ENCODE peak calls at places on chromosomes 16 and 17, in five cellular contexts. G is stimulated activated CD4-positive, alpha-beta T cell treated with anti-CD3 and anti-CD28 coated beads, Interleukin-2, amount 100 ng/mL, for 24 hours; X is T follicular helper cell; V is HFF-Myc; R is GM20000. Y is an unnamed sample.

GRCh38 chr16:86491643-86492030 is 18.7 kb upstream of the FOXF1 start:
- DNase-seq in G (no peak), X (no peak), V (no peak), R (no peak), Y (no peak)

GRCh38 chr16:70151391-70151790 is 22.2 kb upstream of the CLEC18C start:
- DNase-seq in G (no peak), X (no peak), V (no peak), R (peak), Y (no peak)

GRCh38 chr17:48871035-48871550 is 21.5 kb upstream of the ATP5MC1 start:
- DNase-seq in G (no peak), X (no peak), V (no peak), R (no peak), Y (no peak)

GRCh38 chr17:68443974-68444464 is 13.3 kb downstream of the WIPI1 start:
- DNase-seq in G (no peak), X (no peak), V (no peak), R (no peak), Y (no peak)

GRCh38 chr17:57632294-57632693 is 112.8 kb downstream of the CCDC182 start:
- DNase-seq in G (no peak), X (no peak), V (no peak), R (no peak), Y (no peak)

GRCh38 chr16:24589997-24590396 is 50.6 kb downstream of the RBBP6 start:
- DNase-seq in G (no peak), X (no peak), V (no peak), R (no peak), Y (no peak)

GRCh38 chr17:30031214-30031869 is 85.3 kb upstream of the NSRP1 start:
- DNase-seq in G (no peak), X (no peak), V (no peak), R (peak), Y (no peak)

GRCh38 chr17:828761-829160 is 46.6 kb downstream of the MRM3 start:
- DNase-seq in G (no peak), X (no peak), V (no peak), R (no peak), Y (no peak)

GRCh38 chr16:2473425-2473926 is 1.5 kb upstream of the TBC1D24 start:
- DNase-seq in G (peak), X (no peak), V (no peak), R (peak), Y (no peak)

GRCh38 chr17:39062846-39063680 is 88.4 kb downstream of the PLXDC1 start:
- DNase-seq in G (no peak), X (no peak), V (no peak), R (no peak), Y (no peak)

GRCh38 chr16:79607587-79607986 is 7.0 kb upstream of the MAF start:
- DNase-seq in G (no peak), X (no peak), V (no peak), R (no peak), Y (no peak)